ENCODE peak calls at places on chromosomes 13 and 19, in ten cellular contexts. H is uterus, I is heart right ventricle, O is IMR-90, R is H9, N is NB4, J is tibial artery, V is nephron progenitor cell, G is pancreas, P is DND-41. A is an unnamed sample.

GRCh38 chr13:40377783-40378182 is 288.7 kb downstream of the FOXO1 start:
- DNase-seq in R (no peak), V (no peak), I (no peak), O (no peak), G (no peak), H (peak), N (peak), P (no peak), J (no peak), A (no peak)

GRCh38 chr19:7565332-7565731 is 29.8 kb downstream of the PNPLA6 start:
- DNase-seq in V (no peak), R (no peak), H (no peak), N (no peak), G (no peak), O (no peak), I (no peak), P (no peak), J (no peak), A (no peak)

GRCh38 chr19:6524326-6524725 is 6.5 kb upstream of the TNFSF9 start:
- DNase-seq in H (no peak), G (no peak), O (no peak), R (no peak), N (no peak), P (no peak), J (no peak), V (no peak), I (no peak), A (no peak)

GRCh38 chr19:342801-343421 is 1.7 kb downstream of the MIER2 start:
- DNase-seq in V (no peak), R (no peak), J (peak), I (peak), G (no peak), P (no peak), N (peak), O (peak), H (peak), A (peak)

GRCh38 chr19:46717034-46717715 is at the start of gene PRKD2:
- DNase-seq in O (peak), V (peak), N (peak), I (peak), J (peak), H (peak), P (peak), G (peak), R (peak), A (peak)

GRCh38 chr13:111389621-111390521 is 69.4 kb downstream of the TEX29 start:
- DNase-seq in I (no peak), G (no peak), V (no peak), J (peak), R (no peak), H (no peak), P (no peak), O (no peak), N (no peak), A (no peak)

GRCh38 chr13:77022341-77022740 is 4.6 kb downstream of the FBXL3 start:
- DNase-seq in H (no peak), G (no peak), R (no peak), V (no peak), I (no peak), J (no peak), P (no peak), N (peak), O (peak), A (no peak)

GRCh38 chr13:86585826-86586225 is 786.6 kb upstream of the SLITRK6 start:
- DNase-seq in J (peak), I (peak), R (no peak), P (no peak), H (no peak), O (peak), G (no peak), N (no peak), V (no peak), A (no peak)

GRCh38 chr13:61954092-61954491 is 538.4 kb upstream of the PCDH20 start:
- DNase-seq in G (no peak), H (no peak), I (no peak), N (peak), J (no peak), O (peak), R (no peak), V (no peak), P (no peak), A (no peak)

GRCh38 chr13:31797154-31797775 is 57.9 kb downstream of the RXFP2 start:
- DNase-seq in H (no peak), P (no peak), G (no peak), R (no peak), V (no peak), J (no peak), O (peak), N (peak), I (no peak), A (no peak)

GRCh38 chr13:98785968-98786367 is 33.5 kb upstream of the SLC15A1 start:
- DNase-seq in R (no peak), N (no peak), V (no peak), J (no peak), I (no peak), P (no peak), H (no peak), O (no peak), G (no peak), A (no peak)

DNA sequence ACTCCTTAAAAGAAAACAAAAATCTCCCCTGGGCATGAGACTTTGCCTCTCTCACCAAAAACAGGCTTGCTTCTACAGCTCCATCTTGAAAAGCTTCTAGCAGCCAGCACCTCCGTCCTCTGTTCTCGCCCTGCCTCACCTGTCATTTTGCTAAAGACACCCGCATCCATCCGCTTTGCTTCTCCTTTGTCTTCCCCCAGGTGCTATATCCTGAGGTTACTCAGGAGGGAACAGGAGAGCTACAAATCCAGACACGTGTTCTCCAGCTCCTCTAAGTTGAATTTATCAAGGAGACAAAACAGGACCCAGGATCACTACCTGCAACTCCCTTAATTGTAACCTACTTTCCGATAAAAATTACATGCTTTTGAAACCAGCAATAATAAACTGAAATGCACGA is 221.3 kb downstream of the DCLK1 start:
- DNase-seq in O (no peak), N (no peak), P (no peak), R (no peak), H (no peak), G (no peak), I (no peak), V (no peak), J (no peak), A (no peak)
- TF ChIP-seq CTCF in O (no peak), N (no peak), P (no peak), R (peak), H (no peak), G (no peak), I (no peak), V (no peak), J (no peak), A (no peak)

GRCh38 chr19:37691881-37692504 is 27.6 kb downstream of the ZNF607 start:
- DNase-seq in G (peak), I (peak), P (peak), N (peak), V (peak), H (peak), J (peak), R (peak), O (peak), A (no peak)
- TF ChIP-seq CTCF in G (no peak), I (no peak), P (peak), N (no peak), V (no peak), H (peak), J (no peak), R (peak), O (peak), A (no peak)

DNA sequence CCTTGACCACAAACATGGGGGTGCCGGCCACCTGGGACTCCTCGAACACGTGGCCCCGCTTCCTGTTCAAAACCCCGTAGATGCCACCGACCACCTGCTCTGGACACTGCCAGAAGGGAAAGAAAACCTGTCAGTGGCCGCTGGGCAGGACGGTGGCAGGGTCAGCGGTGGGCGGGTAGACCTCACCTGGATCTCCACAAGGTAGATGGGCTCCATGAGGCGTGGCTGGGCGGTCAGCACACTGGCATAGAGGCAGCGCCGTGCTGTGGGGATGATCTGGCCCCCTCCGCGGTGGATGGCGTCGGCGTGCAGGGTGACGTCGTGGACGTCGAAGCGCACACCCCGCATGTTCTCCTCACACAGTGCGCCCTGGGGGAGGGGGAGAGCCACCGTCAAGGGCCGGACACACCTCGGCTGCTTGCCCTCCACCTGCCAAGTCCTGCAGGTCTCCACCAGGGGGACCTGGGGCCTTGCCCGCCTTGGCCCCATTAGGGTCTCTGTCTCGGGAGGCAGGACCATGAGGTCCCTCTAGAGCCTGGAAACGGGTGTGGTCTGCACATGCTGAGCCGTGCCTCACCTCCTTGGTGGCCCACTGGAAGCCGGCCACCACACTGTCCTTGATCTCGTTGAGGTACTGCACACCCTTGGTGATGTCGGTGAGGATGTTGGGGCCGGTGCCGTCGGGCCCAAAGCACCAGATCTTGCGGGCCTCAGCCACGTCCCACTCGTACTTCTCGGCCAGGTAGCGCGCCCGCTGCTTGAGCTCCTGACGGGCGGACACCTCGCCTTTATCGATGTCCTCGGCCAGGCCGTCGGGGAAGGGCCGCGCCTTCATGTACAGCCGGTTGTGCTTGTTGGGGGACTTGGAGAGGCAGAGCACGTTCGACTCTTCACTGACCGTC is 6.6 kb upstream of the DAPK3 start:
- DNase-seq in J (no peak), G (peak), V (peak), R (peak), I (no peak), H (peak), O (no peak), P (no peak), N (peak), A (no peak)
- TF ChIP-seq CTCF in J (no peak), G (no peak), V (no peak), R (peak), I (no peak), H (no peak), O (no peak), P (peak), N (no peak), A (no peak)

GRCh38 chr13:20460744-20461143 is 64.9 kb downstream of the CRYL1 start:
- DNase-seq in P (peak), O (no peak), G (no peak), N (peak), R (no peak), I (no peak), J (no peak), V (no peak), H (no peak), A (no peak)
- TF ChIP-seq CTCF in P (no peak), O (no peak), G (no peak), N (no peak), R (no peak), I (no peak), J (no peak), V (no peak), H (no peak), A (no peak)

GRCh38 chr13:84651288-84651687 is 769.0 kb upstream of the SLITRK1 start:
- DNase-seq in R (no peak), V (no peak), N (no peak), J (no peak), P (no peak), G (no peak), I (no peak), O (peak), H (no peak), A (no peak)

GRCh38 chr13:84649853-84650252 is 767.6 kb upstream of the SLITRK1 start:
- DNase-seq in O (peak), G (no peak), J (no peak), H (no peak), V (no peak), N (no peak), P (no peak), I (no peak), R (no peak), A (no peak)

GRCh38 chr13:84653915-84654534 is 771.8 kb upstream of the SLITRK1 start:
- DNase-seq in O (no peak), J (no peak), I (peak), V (no peak), N (no peak), R (no peak), G (no peak), P (no peak), H (no peak), A (no peak)

GRCh38 chr13:84645196-84646071 is 763.2 kb upstream of the SLITRK1 start:
- DNase-seq in P (no peak), O (peak), R (no peak), J (no peak), N (peak), G (no peak), H (no peak), V (no peak), I (no peak), A (no peak)

GRCh38 chr13:84648069-84648640 is 765.9 kb upstream of the SLITRK1 start:
- DNase-seq in G (no peak), I (no peak), O (no peak), H (no peak), N (no peak), V (no peak), J (no peak), P (no peak), R (no peak), A (no peak)
- TF ChIP-seq CTCF in G (peak), I (peak), O (peak), H (no peak), N (no peak), V (no peak), J (no peak), P (peak), R (no peak), A (no peak)

DNA sequence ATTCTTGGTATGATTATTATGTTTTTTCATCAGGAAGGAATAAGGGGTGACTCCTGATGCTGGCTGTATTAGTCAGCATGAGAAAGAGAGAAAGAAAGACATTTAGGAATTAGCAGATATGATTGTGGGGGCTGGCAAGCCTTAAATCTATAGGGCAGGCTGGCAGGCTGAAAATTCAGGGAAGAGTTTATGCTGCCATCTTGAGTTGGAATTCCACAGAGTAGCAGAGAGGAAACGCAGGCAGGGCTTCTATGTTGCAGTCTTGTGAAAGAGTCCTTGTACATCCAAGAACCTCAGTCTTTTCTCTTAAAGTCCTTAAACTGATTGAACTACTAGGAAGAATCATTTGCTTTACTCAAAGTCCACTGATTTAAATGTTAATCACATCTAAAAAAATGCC is 262.7 kb upstream of the SLC10A2 start:
- DNase-seq in V (no peak), H (no peak), O (no peak), N (no peak), I (no peak), J (no peak), G (no peak), R (no peak), P (no peak), A (no peak)
- TF ChIP-seq CTCF in V (no peak), H (no peak), O (no peak), N (no peak), I (no peak), J (no peak), G (no peak), R (no peak), P (no peak), A (no peak)

GRCh38 chr19:45154064-45154827 is 6.5 kb downstream of the NKPD1 start:
- DNase-seq in P (no peak), R (no peak), I (no peak), G (peak), V (no peak), O (peak), J (no peak), N (peak), H (no peak), A (no peak)
- TF ChIP-seq CTCF in P (no peak), R (peak), I (no peak), G (no peak), V (no peak), O (no peak), J (no peak), N (no peak), H (no peak), A (no peak)

A was measured in CD14-positive monocyte.